ENCODE peak calls at places on chromosomes 16 and 17, in six cellular contexts. B is Caki2, Z is right cardiac atrium, Q is osteocyte, I is AG09309, V is GM12892. S is an unnamed sample.

GRCh38 chr17:12107905-12108304 is 87.2 kb downstream of the MAP2K4 start:
- DNase-seq in B (no peak), Z (no peak), Q (no peak), I (no peak), V (no peak), S (peak)

GRCh38 chr17:36614974-36615373 is 13.6 kb downstream of the MRM1 start:
- DNase-seq in B (no peak), Z (no peak), Q (no peak), I (no peak), V (no peak), S (no peak)

GRCh38 chr16:28572659-28573510 is 19.2 kb downstream of the SGF29 start:
- DNase-seq in B (no peak), Z (peak), Q (no peak), I (no peak), V (no peak), S (no peak)

GRCh38 chr16:9650284-9650683 is 531.9 kb downstream of the GRIN2A start:
- DNase-seq in B (peak), Z (no peak), Q (no peak), I (no peak), V (no peak), S (no peak)

GRCh38 chr17:27807567-27808470 is 7.5 kb upstream of the NOS2 start:
- DNase-seq in B (no peak), Z (peak), Q (no peak), I (no peak), V (peak), S (no peak)

GRCh38 chr17:8016632-8017424 is 14.4 kb downstream of the GUCY2D start:
- DNase-seq in B (no peak), Z (peak), Q (no peak), I (no peak), V (no peak), S (peak)

GRCh38 chr17:80704381-80704819 is 159.8 kb downstream of the RPTOR start:
- DNase-seq in B (no peak), Z (no peak), Q (no peak), I (no peak), V (no peak), S (no peak)

GRCh38 chr17:82116246-82116645 is 18.2 kb upstream of the FASN start:
- DNase-seq in B (no peak), Z (no peak), Q (no peak), I (no peak), V (no peak), S (no peak)

GRCh38 chr17:2776589-2777241 is 19.5 kb upstream of the RAP1GAP2 start:
- DNase-seq in B (no peak), Z (no peak), Q (no peak), I (no peak), V (no peak), S (no peak)

GRCh38 chr17:57561072-57561861 is 183.8 kb downstream of the CCDC182 start:
- DNase-seq in B (no peak), Z (no peak), Q (no peak), I (no peak), V (no peak), S (no peak)

GRCh38 chr16:65815707-65816106 is 550.8 kb upstream of the CDH5 start:
- DNase-seq in B (no peak), Z (no peak), Q (no peak), I (no peak), V (no peak), S (no peak)

GRCh38 chr17:38926290-38927070 is 1.1 kb downstream of the LASP1NB start:
- DNase-seq in B (no peak), Z (no peak), Q (peak), I (no peak), V (no peak), S (peak)

GRCh38 chr17:58510075-58510474 is 4.4 kb downstream of the MTMR4 start:
- DNase-seq in B (no peak), Z (no peak), Q (no peak), I (no peak), V (no peak), S (no peak)

GRCh38 chr17:54891176-54891821 is 9.4 kb upstream of the TOM1L1 start:
- DNase-seq in B (peak), Z (no peak), Q (no peak), I (peak), V (no peak), S (peak)

GRCh38 chr16:66069576-66069975 is 296.9 kb upstream of the CDH5 start:
- DNase-seq in B (no peak), Z (no peak), Q (no peak), I (no peak), V (no peak), S (no peak)

GRCh38 chr17:36501963-36502362 is 15.5 kb downstream of the ZNHIT3 start:
- DNase-seq in B (no peak), Z (no peak), Q (no peak), I (no peak), V (no peak), S (no peak)

GRCh38 chr17:9928601-9929341 is 23.7 kb upstream of the RCVRN start:
- DNase-seq in B (peak), Z (no peak), Q (no peak), I (peak), V (no peak), S (peak)

GRCh38 chr17:74520790-74521480 is 10.3 kb downstream of the CD300LB start:
- DNase-seq in B (no peak), Z (no peak), Q (peak), I (no peak), V (no peak), S (no peak)

GRCh38 chr17:29777663-29778062 is 152.4 kb downstream of the SSH2 start:
- DNase-seq in B (no peak), Z (no peak), Q (no peak), I (no peak), V (no peak), S (no peak)

GRCh38 chr16:5615868-5616642 is 518.5 kb upstream of the EEF2KMT start:
- DNase-seq in B (peak), Z (peak), Q (no peak), I (no peak), V (peak), S (no peak)

GRCh38 chr17:17229416-17230098 is 7.4 kb downstream of the FLCN start:
- DNase-seq in B (no peak), Z (no peak), Q (no peak), I (no peak), V (no peak), S (no peak)

GRCh38 chr16:17283022-17283421 is 187.7 kb downstream of the XYLT1 start:
- DNase-seq in B (no peak), Z (no peak), Q (no peak), I (no peak), V (no peak), S (no peak)

GRCh38 chr16:57889111-57889510 is 81.8 kb downstream of the CNGB1 start:
- DNase-seq in B (no peak), Z (no peak), Q (no peak), I (no peak), V (no peak), S (no peak)

GRCh38 chr17:1931759-1932579 is 93.2 kb downstream of the RTN4RL1 start:
- DNase-seq in B (no peak), Z (peak), Q (no peak), I (no peak), V (no peak), S (peak)

GRCh38 chr16:75486666-75487313 is 8.5 kb downstream of the CHST6 start:
- DNase-seq in B (no peak), Z (no peak), Q (no peak), I (no peak), V (no peak), S (no peak)

GRCh38 chr17:7801582-7801981 is 32.4 kb upstream of the KDM6B start:
- DNase-seq in B (no peak), Z (no peak), Q (no peak), I (no peak), V (no peak), S (no peak)

GRCh38 chr17:48952904-48953303 is 8.3 kb upstream of the SNF8 start:
- DNase-seq in B (no peak), Z (no peak), Q (no peak), I (no peak), V (no peak), S (no peak)

GRCh38 chr16:56956076-56956475 is 5.7 kb upstream of the CETP start:
- DNase-seq in B (no peak), Z (no peak), Q (no peak), I (no peak), V (no peak), S (no peak)

GRCh38 chr17:50815400-50815799 is 20.0 kb upstream of the WFIKKN2 start:
- DNase-seq in B (no peak), Z (no peak), Q (no peak), I (no peak), V (no peak), S (no peak)

GRCh38 chr16:66147338-66147737 is 219.2 kb upstream of the CDH5 start:
- DNase-seq in B (no peak), Z (no peak), Q (no peak), I (no peak), V (no peak), S (no peak)

GRCh38 chr17:8629371-8630226 is 926 bp downstream of the MYH10 start:
- DNase-seq in B (no peak), Z (peak), Q (no peak), I (no peak), V (peak), S (peak)

GRCh38 chr16:89317101-89317671 is 99.7 kb downstream of the ZNF778 start:
- DNase-seq in B (no peak), Z (peak), Q (no peak), I (no peak), V (no peak), S (no peak)

GRCh38 chr16:68363847-68364600 is 53.2 kb downstream of the PRMT7 start:
- DNase-seq in B (no peak), Z (peak), Q (no peak), I (no peak), V (no peak), S (no peak)

S was measured in renal cortical epithelial cell.